ENCODE peak calls at places on chromosomes 5 and 9, in seven cellular contexts. G, N, L, O, H, C and I are unnamed samples.

GRCh38 chr9:37174247-37174646 is 53.9 kb downstream of the ZCCHC7 start:
- DNase-seq in G (no peak), N (no peak), L (no peak), O (no peak), H (no peak), C (peak; percentile 8), I (no peak)

GRCh38 chr5:132270706-132271105 is 13.2 kb downstream of the PDLIM4 start:
- DNase-seq in G (no peak), N (peak; percentile 43), L (no peak), O (no peak), H (no peak), C (no peak), I (no peak)

GRCh38 chr5:124790895-124791732 is 44.7 kb upstream of the ZNF608 start:
- DNase-seq in G (no peak), N (no peak), L (no peak), O (no peak), H (peak; percentile 16), C (no peak), I (peak; percentile 45)

GRCh38 chr5:135075621-135076585 is 41.9 kb upstream of the PITX1 start:
- DNase-seq in G (no peak), N (no peak), L (no peak), O (no peak), H (no peak), C (no peak), I (no peak)

GRCh38 chr5:139162448-139162847 is 35.7 kb downstream of the SIL1 start:
- DNase-seq in G (no peak), N (no peak), L (no peak), O (no peak), H (no peak), C (no peak), I (no peak)

GRCh38 chr9:101737165-101737704 is 1.2 kb downstream of the GRIN3A start:
- DNase-seq in G (peak; percentile 54), N (no peak), L (no peak), O (no peak), H (no peak), C (no peak), I (no peak)

GRCh38 chr9:114319147-114319546 is 3.8 kb upstream of the ORM1 start:
- DNase-seq in G (peak; percentile 19), N (peak; percentile 49), L (no peak), O (no peak), H (no peak), C (no peak), I (no peak)

GRCh38 chr5:55636177-55636576 is 75.9 kb downstream of the SLC38A9 start:
- DNase-seq in G (no peak), N (no peak), L (no peak), O (no peak), H (no peak), C (no peak), I (no peak)

GRCh38 chr5:66931651-66932050 is 264.9 kb downstream of the CD180 start:
- DNase-seq in G (no peak), N (no peak), L (no peak), O (no peak), H (no peak), C (no peak), I (no peak)

GRCh38 chr5:96963267-96963666 is 27.4 kb downstream of the LNPEP start:
- DNase-seq in G (no peak), N (no peak), L (peak; percentile 35), O (no peak), H (no peak), C (no peak), I (no peak)

GRCh38 chr9:33676746-33677505 is 118.4 kb upstream of the PRSS3 start:
- DNase-seq in G (peak; percentile 88), N (peak; percentile 45), L (no peak), O (no peak), H (peak; percentile 29), C (no peak), I (no peak)

GRCh38 chr9:105232207-105232606 is 12.2 kb upstream of the SLC44A1 start:
- DNase-seq in G (no peak), N (no peak), L (no peak), O (no peak), H (no peak), C (peak; percentile 55), I (no peak)

GRCh38 chr5:116964438-116964837 is 389.8 kb upstream of the SEMA6A start:
- DNase-seq in G (no peak), N (no peak), L (no peak), O (no peak), H (no peak), C (no peak), I (no peak)

GRCh38 chr9:86549920-86550319 is 195.7 kb upstream of the TUT7 start:
- DNase-seq in G (no peak), N (no peak), L (no peak), O (peak; percentile 21), H (no peak), C (peak; percentile 81), I (no peak)

GRCh38 chr9:136048560-136049411 is 46.3 kb downstream of the NACC2 start:
- DNase-seq in G (peak; percentile 58), N (peak; percentile 48), L (peak; percentile 33), O (no peak), H (no peak), C (no peak), I (no peak)
- H3K4me3 ChIP-seq in G (no peak overlapping the region), N (no peak overlapping the region), L (no peak overlapping the region), O (no peak overlapping the region), H (no peak overlapping the region), C (no peak overlapping the region), I (no peak overlapping the region)

DNA sequence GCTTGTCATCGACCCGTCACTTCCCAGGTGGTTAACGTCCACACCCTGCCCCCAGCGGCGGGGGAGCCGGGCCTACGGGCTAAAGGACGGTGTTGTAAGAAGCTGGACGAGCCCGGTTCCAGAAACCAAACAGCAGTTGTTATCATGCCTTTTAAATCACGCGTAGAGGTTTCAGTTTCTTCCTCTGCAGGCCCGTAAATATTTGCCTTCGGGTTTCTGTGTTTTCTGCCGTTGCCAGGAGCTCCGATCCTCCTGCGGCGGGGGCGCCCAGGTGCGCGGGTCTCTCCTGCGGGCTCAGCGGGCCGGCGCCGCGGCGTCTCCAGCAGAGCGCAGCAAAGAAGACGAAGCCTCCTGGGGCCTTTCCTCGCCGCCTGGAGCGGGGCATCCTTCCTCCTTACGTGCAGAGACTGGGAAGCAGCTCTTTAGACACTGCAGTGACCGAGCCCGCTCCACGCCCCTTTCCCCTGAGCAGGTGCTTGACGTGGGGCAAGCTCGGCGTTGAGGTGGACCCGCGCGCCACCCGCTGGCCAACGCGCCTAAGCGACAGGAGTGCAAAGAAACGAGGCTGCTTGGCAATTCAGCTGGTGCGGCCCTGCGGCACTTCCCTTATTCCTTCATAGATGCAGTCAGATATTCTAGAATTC is 21.8 kb upstream of the TTC1 start:
- DNase-seq in G (peak; percentile 95), N (peak; percentile 87), L (peak; percentile 75), O (no peak), H (peak; percentile 86), C (no peak), I (no peak)
- H3K4me3 ChIP-seq in G (peak overlapping the region; percentile 74), N (peak overlapping the region; percentile 48), L (peak overlapping the region; percentile 37), O (peak overlapping the region; percentile 57), H (peak overlapping the region; percentile 43), C (peak overlapping the region; percentile 40), I (peak overlapping the region; percentile 37)

GRCh38 chr9:95143591-95144561 is 173.6 kb downstream of the FANCC start:
- DNase-seq in G (peak; percentile 37), N (peak; percentile 97), L (peak; percentile 73), O (no peak), H (no peak), C (peak; percentile 74), I (no peak)
- H3K4me3 ChIP-seq in G (no peak overlapping the region), N (peak overlapping the region; percentile 28), L (no peak overlapping the region), O (no peak overlapping the region), H (no peak overlapping the region), C (no peak overlapping the region), I (no peak overlapping the region)

GRCh38 chr9:133655701-133656100 is 19.5 kb downstream of the DBH start:
- DNase-seq in G (no peak), N (no peak), L (no peak), O (no peak), H (no peak), C (no peak), I (no peak)
- H3K4me3 ChIP-seq in G (no peak overlapping the region), N (no peak overlapping the region), L (no peak overlapping the region), O (no peak overlapping the region), H (no peak overlapping the region), C (no peak overlapping the region), I (no peak overlapping the region)

DNA sequence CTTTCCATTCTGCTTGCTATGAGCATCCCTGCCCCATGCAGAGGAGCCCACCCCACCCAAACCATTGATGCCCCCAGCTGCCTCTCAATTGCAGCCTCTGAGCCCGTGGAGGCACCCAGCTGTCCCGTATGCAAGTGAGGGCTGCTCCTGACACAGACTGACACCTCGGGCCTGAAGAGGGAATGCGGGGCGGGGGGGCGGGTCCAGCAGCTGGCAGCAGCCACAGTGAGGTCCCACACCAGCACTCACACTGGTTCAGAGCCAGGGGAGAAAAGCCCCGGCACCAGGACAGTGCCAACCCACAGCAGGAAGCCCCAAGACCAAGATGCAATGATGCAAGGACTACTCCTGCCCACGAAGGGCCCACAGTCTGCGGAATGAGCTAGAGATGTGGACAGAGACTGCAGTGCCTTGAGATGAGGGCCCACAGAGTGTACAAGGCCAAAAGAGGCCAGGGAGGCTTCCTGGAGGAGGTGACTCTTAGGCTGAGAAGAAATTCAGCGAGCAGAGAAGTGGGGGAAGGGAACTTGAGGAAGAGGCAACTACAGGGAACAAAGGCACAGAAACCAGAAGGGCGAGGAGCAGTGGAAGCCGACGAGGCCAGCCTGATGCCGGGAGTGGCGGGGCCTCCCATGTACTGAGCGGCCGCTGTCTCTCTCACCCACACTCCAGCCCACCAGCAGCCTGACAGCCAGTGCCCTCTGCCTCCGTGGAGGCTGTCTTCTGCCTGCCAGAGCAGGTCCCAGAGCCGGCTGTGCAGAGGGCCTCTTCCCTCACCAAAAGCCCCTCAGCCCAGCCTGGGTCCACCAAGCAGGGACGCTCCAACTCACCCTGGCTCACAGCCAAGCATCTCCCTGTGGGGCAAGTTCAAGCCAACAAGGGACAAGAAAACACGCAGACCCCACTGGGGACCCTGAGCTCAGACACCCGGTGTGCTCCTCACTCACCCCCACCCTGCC is 9.2 kb downstream of the EEIG1 start:
- DNase-seq in G (peak; percentile 69), N (no peak), L (peak; percentile 62), O (no peak), H (no peak), C (no peak), I (no peak)
- H3K4me3 ChIP-seq in G (no peak overlapping the region), N (no peak overlapping the region), L (no peak overlapping the region), O (no peak overlapping the region), H (no peak overlapping the region), C (no peak overlapping the region), I (no peak overlapping the region)

DNA sequence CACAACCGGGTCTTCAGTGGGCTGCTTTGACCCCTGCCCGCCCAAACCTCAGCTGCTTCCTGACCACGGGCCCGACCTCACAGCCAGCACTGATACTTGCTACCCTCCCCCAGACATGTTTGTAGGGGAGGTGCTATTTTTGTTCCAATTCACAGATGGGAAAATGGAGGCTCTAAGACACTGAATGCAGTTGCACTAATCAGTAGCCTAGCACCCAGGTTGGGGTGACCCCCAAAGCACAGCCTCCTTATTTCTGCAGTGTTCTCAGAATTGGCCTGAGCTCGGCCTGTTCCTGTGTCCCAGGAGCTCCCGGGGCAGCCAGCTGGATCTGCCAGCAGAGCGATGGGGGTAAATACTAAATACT is 22.6 kb downstream of the LAMC3 start:
- DNase-seq in G (no peak), N (no peak), L (no peak), O (no peak), H (no peak), C (no peak), I (no peak)
- H3K4me3 ChIP-seq in G (no peak overlapping the region), N (no peak overlapping the region), L (no peak overlapping the region), O (no peak overlapping the region), H (no peak overlapping the region), C (no peak overlapping the region), I (no peak overlapping the region)